ENCODE peak calls at places on chromosomes 2 and 18, in six cellular contexts. H is SK-N-MC; N is heart right ventricle; A is body of pancreas; M is PC-3; X is CD8-positive, alpha-beta memory T cell. D is an unnamed sample.

GRCh38 chr2:231331533-231331932 is 64.0 kb upstream of the B3GNT7 start:
- DNase-seq in A (no peak), X (no peak), H (no peak), M (no peak), N (no peak), D (no peak)

GRCh38 chr2:149258531-149258930 is 71.9 kb upstream of the LYPD6 start:
- DNase-seq in M (no peak), A (no peak), H (no peak), N (no peak), X (no peak), D (no peak)

GRCh38 chr2:219398721-219399333 is 11.1 kb upstream of the DNPEP start:
- DNase-seq in H (no peak), N (no peak), M (peak), X (no peak), A (peak), D (no peak)

GRCh38 chr2:146927080-146927714 is 917.6 kb upstream of the ACVR2A start:
- DNase-seq in H (no peak), N (no peak), A (peak), M (peak), X (no peak), D (no peak)

GRCh38 chr2:124437811-124438210 is 412.7 kb downstream of the CNTNAP5 start:
- DNase-seq in N (no peak), X (no peak), H (no peak), M (no peak), A (no peak), D (no peak)

GRCh38 chr2:101429453-101429852 is 42.1 kb upstream of the CREG2 start:
- DNase-seq in N (no peak), A (no peak), M (no peak), H (no peak), X (no peak), D (no peak)

GRCh38 chr2:147610491-147611050 is 234.3 kb upstream of the ACVR2A start:
- DNase-seq in X (no peak), H (no peak), A (no peak), N (no peak), M (no peak), D (no peak)

GRCh38 chr18:78659748-78660147 is 319.9 kb upstream of the SALL3 start:
- DNase-seq in N (no peak), H (no peak), A (no peak), M (no peak), X (no peak), D (no peak)

GRCh38 chr2:113910110-113910717 is 20.3 kb downstream of the ACTR3 start:
- DNase-seq in A (no peak), N (no peak), H (no peak), M (peak), X (peak), D (no peak)

GRCh38 chr2:715847-716573 is 38.8 kb upstream of the TMEM18 start:
- DNase-seq in N (no peak), A (no peak), H (no peak), X (no peak), M (peak), D (no peak)

GRCh38 chr2:45993476-45993991 is 303.7 kb upstream of the EPAS1 start:
- DNase-seq in N (no peak), M (peak), X (peak), H (peak), A (peak), D (peak)

GRCh38 chr2:111139637-111140317 is 19.1 kb downstream of the BCL2L11 start:
- DNase-seq in H (no peak), M (peak), N (no peak), X (no peak), A (peak), D (no peak)

GRCh38 chr2:154452471-154452870 is 246.0 kb upstream of the KCNJ3 start:
- DNase-seq in X (no peak), H (no peak), N (no peak), M (no peak), A (no peak), D (no peak)

GRCh38 chr2:128260239-128261138 is 58.2 kb downstream of the HS6ST1 start:
- DNase-seq in N (no peak), H (no peak), X (no peak), M (peak), A (no peak), D (peak)

GRCh38 chr18:32209685-32210445 is 20.0 kb downstream of the MEP1B start:
- DNase-seq in H (no peak), M (no peak), N (no peak), X (no peak), A (no peak), D (no peak)

GRCh38 chr2:233480490-233481202 is 85.9 kb downstream of the USP40 start:
- DNase-seq in H (no peak), A (no peak), X (no peak), N (no peak), M (peak), D (no peak)

GRCh38 chr2:7180641-7181370 is 263.6 kb downstream of the RNF144A start:
- DNase-seq in H (no peak), A (no peak), N (no peak), X (no peak), M (peak), D (no peak)

GRCh38 chr2:212265777-212266176 is 272.8 kb downstream of the ERBB4 start:
- DNase-seq in A (no peak), X (no peak), H (no peak), N (no peak), M (no peak), D (no peak)

GRCh38 chr18:48475635-48476549 is 62.9 kb upstream of the CTIF start:
- DNase-seq in N (no peak), X (no peak), A (peak), H (peak), M (peak), D (no peak)

GRCh38 chr2:23566236-23567142 is 181.5 kb downstream of the KLHL29 start:
- DNase-seq in X (no peak), A (no peak), H (no peak), N (no peak), M (peak), D (no peak)

GRCh38 chr18:78950386-78950785 is 29.2 kb upstream of the SALL3 start:
- DNase-seq in N (no peak), M (no peak), A (no peak), X (no peak), H (no peak), D (no peak)

GRCh38 chr18:67265464-67266245 is 250.9 kb downstream of the DSEL start:
- DNase-seq in A (no peak), M (peak), H (no peak), N (no peak), X (no peak), D (no peak)

GRCh38 chr2:36214682-36215081 is 140.9 kb upstream of the CRIM1 start:
- DNase-seq in X (no peak), N (no peak), A (no peak), M (no peak), H (no peak), D (no peak)

GRCh38 chr18:34709104-34709503 is 994 bp upstream of the DTNA start:
- DNase-seq in X (no peak), M (peak), N (no peak), H (no peak), A (no peak), D (no peak)

GRCh38 chr2:124066776-124067175 is 41.7 kb downstream of the CNTNAP5 start:
- DNase-seq in A (no peak), H (no peak), N (no peak), M (no peak), X (no peak), D (no peak)

GRCh38 chr2:128535928-128536327 is 217.3 kb upstream of the HS6ST1 start:
- DNase-seq in A (no peak), M (peak), H (no peak), X (no peak), N (no peak), D (no peak)

GRCh38 chr2:19337202-19337601 is 21.2 kb downstream of the OSR1 start:
- DNase-seq in H (no peak), M (no peak), N (no peak), A (no peak), X (no peak), D (no peak)

GRCh38 chr18:394997-395383 is 105.5 kb downstream of the COLEC12 start:
- DNase-seq in N (no peak), A (peak), M (no peak), H (no peak), X (no peak), D (peak)

GRCh38 chr2:22855081-22855480 is 529.9 kb upstream of the KLHL29 start:
- DNase-seq in X (no peak), N (no peak), A (no peak), H (no peak), M (no peak), D (no peak)

GRCh38 chr2:7899241-7899640 is 782.6 kb upstream of the ID2 start:
- DNase-seq in N (no peak), A (no peak), M (no peak), X (no peak), H (peak), D (no peak)

GRCh38 chr2:136305517-136306192 is 187.7 kb upstream of the CXCR4 start:
- DNase-seq in M (no peak), H (no peak), A (no peak), N (no peak), X (peak), D (no peak)

GRCh38 chr2:193776988-193777387 is 1582.3 kb upstream of the TMEFF2 start:
- DNase-seq in A (no peak), N (no peak), M (no peak), X (no peak), H (no peak), D (no peak)

GRCh38 chr2:3340144-3340543 is 37.5 kb downstream of the EIPR1 start:
- DNase-seq in M (no peak), H (no peak), A (no peak), X (no peak), N (no peak), D (no peak)

GRCh38 chr2:52918551-52918950 is 849.1 kb upstream of the CHAC2 start:
- DNase-seq in A (no peak), M (peak), N (no peak), H (no peak), X (no peak), D (no peak)

GRCh38 chr18:79511271-79511670 is 115.5 kb downstream of the NFATC1 start:
- DNase-seq in X (peak), M (no peak), H (no peak), N (no peak), A (peak), D (peak)

GRCh38 chr2:174680221-174680620 is 82.6 kb upstream of the WIPF1 start:
- DNase-seq in H (no peak), N (no peak), X (no peak), M (no peak), A (no peak), D (no peak)

GRCh38 chr18:36993068-36993467 is 164.1 kb downstream of the KIAA1328 start:
- DNase-seq in M (peak), H (no peak), X (no peak), A (no peak), N (no peak), D (no peak)

GRCh38 chr2:209771474-209772292 is at the start of gene UNC80:
- DNase-seq in H (no peak), X (no peak), M (peak), N (peak), A (peak), D (peak)

GRCh38 chr2:205681836-205682238 is 464 bp upstream of the NRP2 start:
- DNase-seq in M (peak), H (no peak), N (no peak), X (no peak), A (no peak), D (no peak)

DNA sequence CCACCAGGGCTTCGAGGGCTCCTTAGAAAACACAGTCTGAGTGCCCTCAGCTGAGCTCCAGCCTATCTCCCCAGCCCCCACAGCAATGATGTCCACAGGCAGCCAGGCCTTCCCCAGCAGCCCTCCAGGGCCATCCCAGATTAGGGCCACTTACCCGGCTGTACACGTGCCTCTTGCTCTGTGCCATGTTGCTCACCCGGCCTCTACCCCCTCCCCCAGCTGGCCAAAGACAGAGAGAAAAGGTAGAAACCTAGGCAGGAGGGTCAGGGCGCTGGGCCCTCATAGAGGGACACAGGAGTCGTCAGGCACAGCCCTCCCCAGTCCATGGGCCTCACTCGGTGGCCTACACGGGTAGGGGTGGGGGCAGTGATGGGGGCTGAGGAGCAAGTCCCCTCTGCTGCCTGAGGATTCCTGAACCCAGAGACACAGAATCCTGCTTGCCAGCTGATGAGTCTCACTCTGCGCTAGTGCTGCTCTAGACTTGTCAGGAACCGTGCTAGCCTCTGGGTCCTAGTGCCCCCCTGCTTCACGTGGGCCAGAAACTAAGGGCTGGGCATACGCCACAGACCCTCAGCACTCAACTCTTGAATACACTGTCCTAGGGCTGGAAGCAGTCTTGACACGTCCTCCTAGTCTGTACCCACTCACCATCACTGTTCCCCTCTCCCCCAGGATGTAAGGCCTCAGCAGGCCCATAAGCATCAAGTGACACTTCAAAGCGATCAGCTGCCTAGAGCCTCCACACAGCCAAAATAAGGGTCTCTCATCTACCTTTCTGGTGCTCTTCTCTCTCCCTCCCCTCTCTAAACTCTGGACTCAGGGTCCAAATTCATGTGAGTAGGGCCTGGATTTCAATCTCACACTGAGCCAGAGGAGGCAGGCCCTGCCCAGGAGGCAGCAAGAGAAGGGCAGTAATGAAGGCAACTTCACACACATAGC is at the start of gene DCTN1:
- DNase-seq in H (no peak), X (no peak), A (peak), N (no peak), M (no peak), D (peak)
- H3K4me3 ChIP-seq in H (no peak), X (peak), A (no peak), N (peak), M (no peak), D (peak)

GRCh38 chr2:54261537-54261936 is 5.5 kb upstream of the TSPYL6 start:
- DNase-seq in A (no peak), H (no peak), N (no peak), M (no peak), X (no peak), D (no peak)
- H3K27ac ChIP-seq in A (no peak), H (no peak), N (no peak), M (no peak), X (no peak), D (no peak)

DNA sequence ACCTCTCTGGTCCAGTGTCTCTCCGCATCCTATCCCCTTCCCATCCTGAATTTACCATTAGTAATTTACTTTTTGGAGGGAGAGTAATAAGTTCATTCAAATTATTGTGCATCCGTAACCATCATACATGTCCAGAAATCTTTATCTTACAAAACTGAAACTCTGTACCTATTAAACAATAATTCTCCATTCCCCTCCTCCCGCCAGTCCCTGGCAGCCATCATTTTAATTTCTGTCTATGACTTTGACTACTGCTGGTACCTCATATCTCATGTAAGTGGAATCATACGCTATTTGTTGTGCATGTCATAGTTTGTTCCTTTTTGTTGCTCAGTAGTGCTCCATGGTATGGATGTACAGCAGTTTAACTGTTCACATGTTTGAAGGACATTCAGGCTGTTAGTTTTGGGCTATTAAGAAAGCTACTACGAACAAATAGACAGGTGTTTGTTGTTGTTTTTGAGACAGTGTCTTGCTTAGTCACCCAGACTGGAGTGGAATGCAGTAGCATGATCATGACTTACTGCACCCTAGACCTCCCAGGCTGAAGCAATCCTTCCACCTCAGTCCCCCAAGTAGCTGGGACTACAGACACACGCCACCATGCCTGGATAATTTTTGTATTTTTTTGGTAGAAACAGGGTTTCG is 2.0 kb downstream of the LIMS1 start:
- DNase-seq in A (no peak), M (peak), X (no peak), N (no peak), H (no peak), D (no peak)
- H3K4me3 ChIP-seq in A (no peak), M (peak), X (no peak), N (peak), H (peak), D (no peak)

GRCh38 chr2:106885326-106885725 is 641 bp downstream of the ST6GAL2 start:
- DNase-seq in X (no peak), N (no peak), A (no peak), H (no peak), M (peak), D (no peak)
- H3K27ac ChIP-seq in X (no peak), N (no peak), A (no peak), H (no peak), M (peak), D (no peak)

DNA sequence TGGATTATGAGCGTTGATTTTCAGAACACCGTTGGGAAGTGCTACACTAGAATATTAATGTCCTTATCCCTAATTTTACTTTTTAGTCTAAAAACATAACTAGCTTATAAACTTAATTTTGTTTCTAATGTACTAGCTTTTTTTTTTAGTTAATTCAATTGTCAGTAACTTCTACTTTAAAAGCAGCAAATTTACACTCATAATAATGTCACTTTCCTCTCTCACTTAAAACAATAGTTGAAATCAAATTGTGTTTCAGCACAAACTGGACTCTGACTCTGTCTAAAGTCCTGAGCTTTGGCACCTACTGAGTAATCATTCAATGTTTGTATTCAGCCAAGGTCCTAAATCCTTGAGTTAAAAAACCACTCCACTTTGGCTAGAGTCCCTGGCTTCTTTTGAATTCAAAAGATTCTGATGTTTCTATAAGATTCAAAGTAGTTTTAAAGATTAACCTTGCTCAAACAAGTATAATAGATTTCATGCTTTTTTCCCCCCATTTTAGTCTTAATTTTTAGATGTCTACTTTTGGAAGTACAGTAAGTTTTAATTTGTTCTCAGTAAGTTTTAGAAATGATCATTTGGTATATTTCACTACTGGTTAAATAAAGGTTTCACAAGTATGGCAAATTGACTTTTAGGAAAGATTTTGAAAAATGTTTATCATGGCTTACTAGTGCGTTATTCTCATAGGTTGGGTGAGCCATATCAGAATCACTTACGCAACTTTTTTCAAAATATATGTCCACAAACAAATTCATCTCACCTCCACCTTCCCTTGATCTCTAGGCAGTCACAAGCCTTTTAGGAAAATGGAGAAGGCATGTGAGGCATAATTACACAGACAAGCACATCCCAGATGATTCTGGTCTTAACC is 23.4 kb downstream of the CCNYL1 start:
- DNase-seq in X (no peak), M (no peak), N (no peak), H (no peak), A (no peak), D (no peak)
- H3K4me3 ChIP-seq in X (no peak), M (no peak), N (no peak), H (no peak), A (no peak), D (no peak)

GRCh38 chr18:10233082-10233875 is 221.2 kb upstream of the APCDD1 start:
- DNase-seq in X (no peak), M (no peak), A (no peak), N (no peak), H (no peak), D (no peak)

GRCh38 chr18:10232062-10232461 is 222.4 kb upstream of the APCDD1 start:
- DNase-seq in N (no peak), X (no peak), A (no peak), H (no peak), M (no peak), D (no peak)

GRCh38 chr18:10234912-10235439 is 219.5 kb upstream of the APCDD1 start:
- DNase-seq in A (no peak), N (no peak), M (no peak), X (no peak), H (no peak), D (no peak)

GRCh38 chr18:10234281-10234680 is 220.2 kb upstream of the APCDD1 start:
- DNase-seq in X (no peak), H (no peak), N (no peak), M (peak), A (no peak), D (no peak)

GRCh38 chr18:10235553-10235952 is 218.9 kb upstream of the APCDD1 start:
- DNase-seq in H (no peak), M (peak), A (peak), N (no peak), X (no peak), D (no peak)
- H3K27ac ChIP-seq in H (no peak), M (no peak), A (no peak), N (no peak), X (no peak), D (no peak)

GRCh38 chr2:152336103-152336853 is 1.3 kb downstream of the FMNL2 start:
- DNase-seq in M (peak), H (no peak), A (peak), X (no peak), N (peak), D (peak)
- H3K4me3 ChIP-seq in M (peak), H (peak), A (peak), X (no peak), N (peak), D (peak)

GRCh38 chr2:171889808-171890207 is 4.2 kb downstream of the SLC25A12 start:
- DNase-seq in A (no peak), X (no peak), M (no peak), N (no peak), H (no peak), D (no peak)
- H3K27ac ChIP-seq in A (no peak), X (no peak), M (no peak), N (no peak), H (peak), D (no peak)

GRCh38 chr18:77004555-77005380 is 127.8 kb downstream of the MBP start:
- DNase-seq in M (no peak), A (no peak), N (no peak), H (no peak), X (no peak), D (no peak)
- H3K4me3 ChIP-seq in M (no peak), A (no peak), N (no peak), H (no peak), X (peak), D (no peak)

D was measured in heart left ventricle.